ENCODE peak calls at places on chromosomes 6 and 20, in five cellular contexts. One of them, this sample, is unnamed.

GRCh38 chr6:96777113-96777512 is 60.2 kb downstream of the GPR63 start:
- DNase-seq in adrenal gland: no peak
- DNase-seq in suprapubic skin: no peak
- DNase-seq in prostate gland: no peak
- DNase-seq in IMR-90: no peak
- DNase-seq in this sample: no peak

GRCh38 chr6:166904101-166904746 is 52.1 kb downstream of the RNASET2 start:
- DNase-seq in IMR-90: peak; percentile 12
- DNase-seq in prostate gland: no peak
- DNase-seq in adrenal gland: no peak
- DNase-seq in suprapubic skin: no peak
- DNase-seq in this sample: peak; percentile 10

GRCh38 chr20:36030143-36030542 is 61.8 kb downstream of the CNBD2 start:
- DNase-seq in prostate gland: no peak
- DNase-seq in IMR-90: peak; percentile 24
- DNase-seq in suprapubic skin: peak; percentile 6
- DNase-seq in adrenal gland: peak; percentile 31
- DNase-seq in this sample: no peak

GRCh38 chr6:46011241-46012085 is 4.2 kb downstream of the CLIC5 start:
- DNase-seq in adrenal gland: peak; percentile 15
- DNase-seq in IMR-90: no peak
- DNase-seq in prostate gland: no peak
- DNase-seq in suprapubic skin: no peak
- DNase-seq in this sample: no peak

GRCh38 chr20:10861619-10862018 is 187.8 kb upstream of the JAG1 start:
- DNase-seq in suprapubic skin: no peak
- DNase-seq in IMR-90: no peak
- DNase-seq in prostate gland: peak; percentile 64
- DNase-seq in adrenal gland: no peak
- DNase-seq in this sample: no peak

GRCh38 chr6:88208736-88209135 is 42.6 kb upstream of the CNR1 start:
- DNase-seq in IMR-90: no peak
- DNase-seq in adrenal gland: no peak
- DNase-seq in prostate gland: no peak
- DNase-seq in suprapubic skin: no peak
- DNase-seq in this sample: no peak

GRCh38 chr6:87407531-87407895 is 259 bp upstream of the CFAP206 start:
- DNase-seq in IMR-90: peak; percentile 41
- DNase-seq in suprapubic skin: no peak
- DNase-seq in adrenal gland: no peak
- DNase-seq in prostate gland: peak; percentile 39
- DNase-seq in this sample: no peak

GRCh38 chr6:28489366-28490190 is 26.0 kb downstream of the GPX6 start:
- DNase-seq in adrenal gland: peak; percentile 41
- DNase-seq in prostate gland: no peak
- DNase-seq in suprapubic skin: no peak
- DNase-seq in IMR-90: peak; percentile 74
- DNase-seq in this sample: peak; percentile 66

GRCh38 chr6:33595001-33595846 is 15.1 kb upstream of the BAK1 start:
- DNase-seq in adrenal gland: no peak
- DNase-seq in prostate gland: no peak
- DNase-seq in suprapubic skin: no peak
- DNase-seq in IMR-90: peak; percentile 25
- DNase-seq in this sample: no peak

GRCh38 chr6:52507557-52508260 is 69.2 kb downstream of the TRAM2 start:
- DNase-seq in suprapubic skin: no peak
- DNase-seq in prostate gland: no peak
- DNase-seq in adrenal gland: no peak
- DNase-seq in IMR-90: peak; percentile 81
- DNase-seq in this sample: no peak

GRCh38 chr6:135812085-135812526 is 39.4 kb upstream of the PDE7B start:
- DNase-seq in adrenal gland: no peak
- DNase-seq in prostate gland: no peak
- DNase-seq in suprapubic skin: no peak
- DNase-seq in IMR-90: peak; percentile 24
- DNase-seq in this sample: no peak

GRCh38 chr20:55232647-55233046 is 757.3 kb downstream of the DOK5 start:
- DNase-seq in suprapubic skin: no peak
- DNase-seq in IMR-90: no peak
- DNase-seq in prostate gland: no peak
- DNase-seq in adrenal gland: no peak
- DNase-seq in this sample: no peak

GRCh38 chr6:116190550-116190949 is 63.3 kb downstream of the TSPYL4 start:
- DNase-seq in suprapubic skin: no peak
- DNase-seq in prostate gland: no peak
- DNase-seq in IMR-90: peak; percentile 88
- DNase-seq in adrenal gland: no peak
- DNase-seq in this sample: no peak

GRCh38 chr6:166955121-166955864 is 1.1 kb downstream of the RNASET2 start:
- DNase-seq in suprapubic skin: no peak
- DNase-seq in prostate gland: no peak
- DNase-seq in adrenal gland: peak; percentile 43
- DNase-seq in IMR-90: no peak
- DNase-seq in this sample: peak; percentile 34

GRCh38 chr20:55172310-55173002 is 697.1 kb downstream of the DOK5 start:
- DNase-seq in prostate gland: no peak
- DNase-seq in suprapubic skin: no peak
- DNase-seq in adrenal gland: no peak
- DNase-seq in IMR-90: no peak
- DNase-seq in this sample: no peak

GRCh38 chr6:79833264-79833663 is 114.1 kb downstream of the ELOVL4 start:
- DNase-seq in adrenal gland: no peak
- DNase-seq in prostate gland: no peak
- DNase-seq in suprapubic skin: no peak
- DNase-seq in IMR-90: no peak
- DNase-seq in this sample: no peak

GRCh38 chr20:50189681-50190250 is 864 bp upstream of the CEBPB start:
- DNase-seq in adrenal gland: peak; percentile 85
- DNase-seq in prostate gland: no peak
- DNase-seq in IMR-90: no peak
- DNase-seq in suprapubic skin: peak; percentile 85
- DNase-seq in this sample: peak; percentile 50

GRCh38 chr20:37314617-37315292 is 25.3 kb downstream of the MANBAL start:
- DNase-seq in IMR-90: peak; percentile 13
- DNase-seq in adrenal gland: no peak
- DNase-seq in suprapubic skin: peak; percentile 86
- DNase-seq in prostate gland: no peak
- DNase-seq in this sample: peak; percentile 27

GRCh38 chr6:112235956-112236355 is 18.4 kb downstream of the LAMA4 start:
- DNase-seq in adrenal gland: no peak
- DNase-seq in suprapubic skin: no peak
- DNase-seq in prostate gland: no peak
- DNase-seq in IMR-90: peak; percentile 83
- DNase-seq in this sample: no peak

GRCh38 chr20:63941282-63942060 is 14.7 kb downstream of the UCKL1 start:
- DNase-seq in suprapubic skin: peak; percentile 91
- DNase-seq in IMR-90: no peak
- DNase-seq in prostate gland: no peak
- DNase-seq in adrenal gland: peak; percentile 71
- DNase-seq in this sample: peak; percentile 35

GRCh38 chr6:160765412-160765811 is 63.4 kb downstream of the PLG start:
- DNase-seq in suprapubic skin: no peak
- DNase-seq in prostate gland: no peak
- DNase-seq in adrenal gland: no peak
- DNase-seq in IMR-90: no peak
- DNase-seq in this sample: no peak

GRCh38 chr20:45041464-45042337 is 59.2 kb downstream of the KCNS1 start:
- DNase-seq in prostate gland: no peak
- DNase-seq in suprapubic skin: no peak
- DNase-seq in IMR-90: peak; percentile 65
- DNase-seq in adrenal gland: no peak
- DNase-seq in this sample: no peak

GRCh38 chr20:59664389-59665055 is 60.2 kb downstream of the PHACTR3 start:
- DNase-seq in IMR-90: no peak
- DNase-seq in prostate gland: no peak
- DNase-seq in adrenal gland: no peak
- DNase-seq in suprapubic skin: no peak
- DNase-seq in this sample: no peak

GRCh38 chr6:117397536-117398227 is 28.1 kb downstream of the ROS1 start:
- DNase-seq in prostate gland: no peak
- DNase-seq in IMR-90: no peak
- DNase-seq in suprapubic skin: no peak
- DNase-seq in adrenal gland: no peak
- DNase-seq in this sample: no peak

GRCh38 chr6:169098136-169098535 is 155.5 kb downstream of the THBS2 start:
- DNase-seq in adrenal gland: no peak
- DNase-seq in suprapubic skin: no peak
- DNase-seq in prostate gland: no peak
- DNase-seq in IMR-90: peak; percentile 31
- DNase-seq in this sample: no peak

GRCh38 chr6:169097336-169098052 is 156.2 kb downstream of the THBS2 start:
- DNase-seq in prostate gland: no peak
- DNase-seq in IMR-90: peak; percentile 99
- DNase-seq in suprapubic skin: no peak
- DNase-seq in adrenal gland: no peak
- DNase-seq in this sample: no peak

GRCh38 chr6:169101036-169101805 is 152.4 kb downstream of the THBS2 start:
- DNase-seq in prostate gland: no peak
- DNase-seq in IMR-90: no peak
- DNase-seq in suprapubic skin: no peak
- DNase-seq in adrenal gland: no peak
- DNase-seq in this sample: no peak

GRCh38 chr6:169101981-169102380 is 151.7 kb downstream of the THBS2 start:
- DNase-seq in adrenal gland: no peak
- DNase-seq in prostate gland: no peak
- DNase-seq in IMR-90: peak; percentile 37
- DNase-seq in suprapubic skin: no peak
- DNase-seq in this sample: no peak

DNA sequence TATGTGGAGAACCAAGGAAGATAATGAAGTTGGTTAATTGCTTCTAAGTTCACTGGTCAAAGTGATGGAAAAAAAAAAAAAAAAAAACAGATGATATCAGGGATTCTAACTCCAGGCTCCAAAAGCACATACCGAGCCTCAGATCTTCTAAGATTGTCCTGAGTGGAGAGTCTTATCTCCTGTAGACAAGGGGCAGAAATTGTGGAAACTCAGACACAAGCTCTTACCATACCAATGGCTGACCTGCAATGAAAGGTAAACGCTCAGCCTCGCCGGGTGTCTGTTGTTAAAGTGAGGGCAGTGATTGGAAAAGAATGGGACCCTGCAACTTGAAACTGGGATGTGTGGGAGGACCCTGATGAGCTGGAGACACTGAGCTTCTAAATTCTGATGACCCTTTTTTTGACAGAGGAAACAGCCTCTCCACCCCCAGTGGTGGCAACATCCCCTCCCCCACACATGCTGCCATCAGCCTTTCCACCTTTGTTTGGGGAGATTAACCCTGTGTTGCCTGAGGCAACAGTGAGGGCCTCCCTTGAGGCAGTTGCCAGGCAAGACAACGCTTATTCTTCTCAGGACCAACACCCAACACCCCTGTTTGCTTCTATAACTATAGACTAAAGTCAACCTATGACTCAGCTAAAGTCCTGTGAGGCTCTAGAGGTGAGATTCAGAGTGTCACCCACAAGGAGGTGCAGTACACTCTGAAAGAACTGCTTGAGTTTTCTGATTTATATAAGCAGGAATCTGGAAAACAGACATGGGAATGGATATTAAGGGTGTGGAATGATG is 154.0 kb downstream of the THBS2 start:
- DNase-seq in adrenal gland: no peak
- DNase-seq in IMR-90: peak; percentile 70
- DNase-seq in prostate gland: no peak
- DNase-seq in suprapubic skin: no peak
- DNase-seq in this sample: no peak
- TF ChIP-seq POLR2A in adrenal gland: no peak
- TF ChIP-seq POLR2A in IMR-90: no peak
- TF ChIP-seq POLR2A in prostate gland: no peak
- TF ChIP-seq POLR2A in suprapubic skin: no peak
- TF ChIP-seq POLR2A in this sample: no peak

GRCh38 chr20:33488201-33488600 is 1.7 kb upstream of the CBFA2T2 start:
- DNase-seq in adrenal gland: no peak
- DNase-seq in prostate gland: no peak
- DNase-seq in suprapubic skin: no peak
- DNase-seq in IMR-90: no peak
- DNase-seq in this sample: no peak

GRCh38 chr20:33490023-33490933 is at the start of gene CBFA2T2:
- DNase-seq in IMR-90: peak; percentile 55
- DNase-seq in suprapubic skin: peak; percentile 87
- DNase-seq in adrenal gland: peak; percentile 59
- DNase-seq in prostate gland: no peak
- DNase-seq in this sample: no peak

GRCh38 chr20:33493076-33493766 is 3.3 kb downstream of the CBFA2T2 start:
- DNase-seq in IMR-90: no peak
- DNase-seq in adrenal gland: no peak
- DNase-seq in suprapubic skin: no peak
- DNase-seq in prostate gland: no peak
- DNase-seq in this sample: no peak

GRCh38 chr20:33489495-33490022 is 337 bp upstream of the CBFA2T2 start:
- DNase-seq in suprapubic skin: peak; percentile 99
- DNase-seq in adrenal gland: peak; percentile 100
- DNase-seq in prostate gland: peak; percentile 99
- DNase-seq in IMR-90: peak; percentile 95
- DNase-seq in this sample: peak; percentile 100

DNA sequence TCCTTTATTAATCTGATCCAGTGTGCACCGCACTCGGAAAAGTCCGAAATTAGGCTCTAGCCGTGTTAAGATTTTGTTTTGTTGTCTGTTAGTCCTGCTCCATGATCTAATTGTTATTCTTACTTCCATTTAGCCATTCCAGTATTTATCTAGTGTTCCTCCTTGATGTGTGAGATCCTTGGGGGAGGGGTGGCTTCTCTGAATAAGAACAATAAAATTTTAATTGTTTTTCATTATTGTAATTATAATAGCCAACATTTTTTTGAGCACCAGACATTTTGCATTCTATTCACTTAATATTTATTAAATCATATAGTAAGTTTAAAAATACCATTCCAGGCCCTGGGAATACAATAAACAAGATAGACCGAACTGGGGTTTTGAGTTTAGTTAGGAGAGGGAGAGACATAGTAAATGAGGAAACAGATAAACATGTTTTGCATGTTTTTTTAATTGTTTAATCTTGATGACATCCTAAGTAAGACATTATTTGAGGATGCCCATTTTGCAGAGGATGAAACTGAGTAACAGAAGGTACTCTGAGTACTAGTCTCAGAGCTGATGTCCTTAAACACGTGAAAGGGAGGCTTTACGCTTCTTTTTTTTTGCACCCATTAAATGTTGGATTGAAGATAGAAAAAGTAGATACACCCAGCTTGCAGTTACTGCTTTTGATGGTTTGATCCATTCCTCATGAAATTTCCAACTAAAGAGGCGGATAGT is 1.2 kb downstream of the CBFA2T2 start:
- DNase-seq in suprapubic skin: no peak
- DNase-seq in IMR-90: no peak
- DNase-seq in prostate gland: no peak
- DNase-seq in adrenal gland: no peak
- DNase-seq in this sample: no peak
- H3K27ac ChIP-seq in suprapubic skin: peak overlapping the region; percentile 91
- H3K27ac ChIP-seq in IMR-90: peak overlapping the region; percentile 46
- H3K27ac ChIP-seq in prostate gland: peak overlapping the region; percentile 97
- H3K27ac ChIP-seq in adrenal gland: peak overlapping the region; percentile 95
- H3K27ac ChIP-seq in this sample: peak overlapping the region; percentile 75

GRCh38 chr6:692858-693736 is at the start of gene EXOC2:
- DNase-seq in IMR-90: peak; percentile 74
- DNase-seq in suprapubic skin: peak; percentile 91
- DNase-seq in prostate gland: peak; percentile 70
- DNase-seq in adrenal gland: peak; percentile 82
- DNase-seq in this sample: peak; percentile 88
- TF ChIP-seq POLR2A in IMR-90: no peak
- TF ChIP-seq POLR2A in suprapubic skin: peak; percentile 54
- TF ChIP-seq POLR2A in prostate gland: peak; percentile 47
- TF ChIP-seq POLR2A in adrenal gland: peak; percentile 67
- TF ChIP-seq POLR2A in this sample: no peak

GRCh38 chr6:110710115-110710514 is 105.2 kb downstream of the CDK19 start:
- DNase-seq in IMR-90: no peak
- DNase-seq in adrenal gland: no peak
- DNase-seq in suprapubic skin: no peak
- DNase-seq in prostate gland: no peak
- DNase-seq in this sample: no peak
- H3K27ac ChIP-seq in IMR-90: no peak overlapping the region
- H3K27ac ChIP-seq in adrenal gland: no peak overlapping the region
- H3K27ac ChIP-seq in suprapubic skin: no peak overlapping the region
- H3K27ac ChIP-seq in prostate gland: no peak overlapping the region
- H3K27ac ChIP-seq in this sample: no peak overlapping the region

This sample was measured in thyroid gland.